ENCODE peak calls at places on chromosomes 16 and 17, in eight cellular contexts. P is endothelial cell, J is AML-193, C is natural killer cell, I is kidney tubule cell, D is prostate gland, Z is iPS-NIHi11, T is activated T-cell treated with anti-CD3 and anti-CD28 coated beads for 4 hours. S is an unnamed sample.
A peak's percentile ranks its signal among the peaks of the same experiment; 100 is the strongest.

GRCh38 chr16:57865746-57866528 is 63.6 kb upstream of the KIFC3 start:
- DNase-seq in P (no peak), J (no peak), C (no peak), I (peak; percentile 72), D (no peak), Z (no peak), T (no peak), S (no peak)

GRCh38 chr17:78953356-78954350 is 26.1 kb downstream of the LGALS3BP start:
- DNase-seq in P (no peak), J (no peak), C (no peak), I (no peak), D (no peak), Z (peak; percentile 51), T (no peak), S (no peak)

GRCh38 chr17:29495011-29495410 is 71.8 kb downstream of the ABHD15 start:
- DNase-seq in P (no peak), J (no peak), C (no peak), I (peak; percentile 20), D (no peak), Z (no peak), T (no peak), S (peak; percentile 24)

GRCh38 chr17:19579867-19580565 is 46.4 kb downstream of the SLC47A1 start:
- DNase-seq in P (peak; percentile 22), J (no peak), C (no peak), I (no peak), D (no peak), Z (peak; percentile 65), T (no peak), S (no peak)

GRCh38 chr17:78839762-78840529 is 668 bp downstream of the USP36 start:
- DNase-seq in P (peak; percentile 47), J (peak; percentile 31), C (peak; percentile 61), I (peak; percentile 44), D (no peak), Z (peak; percentile 59), T (peak; percentile 44), S (peak; percentile 63)

GRCh38 chr17:7523033-7523432 is 25.8 kb upstream of the TNFSF12 start:
- DNase-seq in P (no peak), J (no peak), C (no peak), I (no peak), D (no peak), Z (peak; percentile 62), T (peak; percentile 23), S (no peak)

GRCh38 chr16:89096042-89096717 is 2.5 kb downstream of the ACSF3 start:
- DNase-seq in P (no peak), J (no peak), C (no peak), I (no peak), D (no peak), Z (no peak), T (no peak), S (no peak)

GRCh38 chr17:33090806-33091205 is 99.2 kb downstream of the SPACA3 start:
- DNase-seq in P (no peak), J (no peak), C (no peak), I (peak; percentile 17), D (no peak), Z (no peak), T (no peak), S (no peak)

GRCh38 chr17:43860077-43860725 is 13.2 kb downstream of the CD300LG start:
- DNase-seq in P (no peak), J (no peak), C (no peak), I (no peak), D (no peak), Z (no peak), T (no peak), S (no peak)